ENCODE peak calls at places on chromosome 22, in six cellular contexts. U is PC-3, F is HCT116, L is adipocyte, O is tibial artery, Y is sigmoid colon. D is an unnamed sample.
A peak's percentile ranks its signal among the peaks of the same experiment; 100 is the strongest.

GRCh38 chr22:28297504-28297903 is 378.4 kb upstream of the PITPNB start:
- DNase-seq in U (no peak), F (no peak), L (no peak), O (no peak), Y (no peak), D (no peak)

GRCh38 chr22:50529416-50530279 is at the start of gene TYMP:
- DNase-seq in U (peak; percentile 40), F (no peak), L (peak; percentile 20), O (no peak), Y (peak; percentile 86), D (peak; percentile 40)

GRCh38 chr22:42461511-42461910 is 29.3 kb upstream of the NFAM1 start:
- DNase-seq in U (no peak), F (no peak), L (no peak), O (no peak), Y (no peak), D (no peak)

GRCh38 chr22:42747701-42748513 is 27.2 kb upstream of the A4GALT start:
- DNase-seq in U (no peak), F (no peak), L (peak; percentile 26), O (no peak), Y (no peak), D (peak; percentile 58)

GRCh38 chr22:30308096-30308495 is 18.6 kb downstream of the TBC1D10A start:
- DNase-seq in U (no peak), F (no peak), L (no peak), O (no peak), Y (no peak), D (no peak)

GRCh38 chr22:25569983-25570382 is 5.5 kb downstream of the GRK3 start:
- DNase-seq in U (no peak), F (no peak), L (no peak), O (no peak), Y (no peak), D (no peak)

GRCh38 chr22:39923689-39924088 is 22.8 kb downstream of the GRAP2 start:
- DNase-seq in U (no peak), F (no peak), L (no peak), O (no peak), Y (no peak), D (no peak)

GRCh38 chr22:36331912-36332622 is 55.7 kb downstream of the MYH9 start:
- DNase-seq in U (peak; percentile 68), F (no peak), L (peak; percentile 53), O (peak; percentile 79), Y (peak; percentile 91), D (peak; percentile 50)

GRCh38 chr22:50613291-50613981 is 12.8 kb downstream of the MAPK8IP2 start:
- DNase-seq in U (peak; percentile 60), F (peak; percentile 68), L (peak; percentile 30), O (no peak), Y (no peak), D (peak; percentile 73)

GRCh38 chr22:31253949-31254348 is 38.3 kb downstream of the PIK3IP1 start:
- DNase-seq in U (no peak), F (no peak), L (no peak), O (no peak), Y (peak; percentile 39), D (no peak)

GRCh38 chr22:24153353-24153752 is 27.9 kb upstream of the SUSD2 start:
- DNase-seq in U (no peak), F (no peak), L (no peak), O (no peak), Y (no peak), D (no peak)

GRCh38 chr22:27880778-27881394 is 38.2 kb downstream of the PITPNB start:
- DNase-seq in U (peak; percentile 72), F (peak; percentile 47), L (peak; percentile 90), O (peak; percentile 47), Y (no peak), D (peak; percentile 11)

GRCh38 chr22:43244385-43244784 is 57.5 kb upstream of the TTLL12 start:
- DNase-seq in U (no peak), F (no peak), L (no peak), O (no peak), Y (no peak), D (no peak)

GRCh38 chr22:32557424-32557823 is 82.8 kb downstream of the FBXO7 start:
- DNase-seq in U (no peak), F (no peak), L (no peak), O (no peak), Y (peak; percentile 50), D (peak; percentile 56)

GRCh38 chr22:44665115-44665514 is 36.9 kb upstream of the PRR5 start:
- DNase-seq in U (no peak), F (no peak), L (no peak), O (peak; percentile 57), Y (peak; percentile 80), D (no peak)

GRCh38 chr22:29933619-29934018 is 50.6 kb downstream of the MTMR3 start:
- DNase-seq in U (no peak), F (no peak), L (no peak), O (no peak), Y (no peak), D (no peak)

GRCh38 chr22:27206001-27206746 is 548.8 kb downstream of the MIAT start:
- DNase-seq in U (no peak), F (no peak), L (peak; percentile 52), O (no peak), Y (no peak), D (no peak)

GRCh38 chr22:30305519-30305905 is 16.2 kb upstream of the CASTOR1 start:
- DNase-seq in U (no peak), F (no peak), L (no peak), O (peak; percentile 85), Y (peak; percentile 87), D (peak; percentile 69)

GRCh38 chr22:50473855-50474671 is 772 bp downstream of the SBF1 start:
- DNase-seq in U (peak; percentile 10), F (no peak), L (peak; percentile 76), O (no peak), Y (peak; percentile 65), D (peak; percentile 59)

GRCh38 chr22:42202669-42203068 is 67.8 kb downstream of the TCF20 start:
- DNase-seq in U (no peak), F (no peak), L (peak; percentile 11), O (no peak), Y (no peak), D (no peak)

GRCh38 chr22:43946391-43946680 is 8.9 kb upstream of the SAMM50 start:
- DNase-seq in U (no peak), F (no peak), L (no peak), O (no peak), Y (no peak), D (no peak)

GRCh38 chr22:19139974-19140373 is 4.5 kb downstream of the ESS2 start:
- DNase-seq in U (no peak), F (no peak), L (no peak), O (no peak), Y (no peak), D (no peak)

GRCh38 chr22:32545801-32546200 is 71.2 kb downstream of the FBXO7 start:
- DNase-seq in U (no peak), F (no peak), L (peak; percentile 52), O (peak; percentile 60), Y (peak; percentile 62), D (peak; percentile 33)

GRCh38 chr22:39296535-39296934 is 22.9 kb downstream of the RPL3 start:
- DNase-seq in U (no peak), F (no peak), L (no peak), O (no peak), Y (no peak), D (no peak)

GRCh38 chr22:42996646-42997365 is 18.1 kb downstream of the PACSIN2 start:
- DNase-seq in U (no peak), F (no peak), L (no peak), O (peak; percentile 63), Y (peak; percentile 73), D (no peak)

GRCh38 chr22:19717691-19718254 is 3.5 kb downstream of the SEPTIN5 start:
- DNase-seq in U (peak; percentile 68), F (no peak), L (peak; percentile 89), O (peak; percentile 64), Y (peak; percentile 86), D (peak; percentile 74)

GRCh38 chr22:35111244-35111643 is 45.3 kb downstream of the ISX start:
- DNase-seq in U (no peak), F (no peak), L (no peak), O (no peak), Y (no peak), D (no peak)

GRCh38 chr22:47398921-47399790 is 636.7 kb downstream of the TBC1D22A start:
- DNase-seq in U (no peak), F (no peak), L (no peak), O (no peak), Y (no peak), D (no peak)

GRCh38 chr22:47397673-47398072 is 635.2 kb downstream of the TBC1D22A start:
- DNase-seq in U (no peak), F (no peak), L (no peak), O (no peak), Y (no peak), D (no peak)

GRCh38 chr22:47396105-47396504 is 633.7 kb downstream of the TBC1D22A start:
- DNase-seq in U (no peak), F (no peak), L (no peak), O (peak; percentile 10), Y (no peak), D (no peak)

GRCh38 chr22:47396515-47396914 is 634.1 kb downstream of the TBC1D22A start:
- DNase-seq in U (no peak), F (no peak), L (no peak), O (no peak), Y (no peak), D (no peak)

DNA sequence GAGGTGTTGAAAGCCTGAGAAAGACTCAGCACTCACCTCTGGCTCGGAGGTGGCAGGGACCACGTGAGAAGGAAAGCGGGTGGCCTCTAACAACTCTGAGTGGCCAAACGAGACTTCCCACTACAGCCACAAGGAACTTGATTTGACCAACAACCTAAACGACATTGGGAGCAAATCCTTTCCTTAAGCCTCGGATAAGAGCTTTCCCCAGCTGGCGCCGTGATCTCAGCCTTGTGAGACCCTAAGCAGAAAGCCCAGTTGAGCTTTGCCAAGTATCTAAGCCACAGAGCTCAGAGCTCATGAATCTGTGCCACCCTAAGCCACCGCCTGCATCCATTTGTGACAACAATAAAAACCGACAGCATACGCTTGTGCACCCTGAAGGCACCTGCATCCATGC is 636.0 kb downstream of the TBC1D22A start:
- DNase-seq in U (no peak), F (no peak), L (no peak), O (no peak), Y (no peak), D (no peak)
- H3K9me3 ChIP-seq in U (no peaks in the 10 kb centered on the region), F (no peaks in the 10 kb centered on the region), L (no peaks in the 10 kb centered on the region), O (no peaks in the 10 kb centered on the region), Y (no peaks in the 10 kb centered on the region), D (no peaks in the 10 kb centered on the region)

GRCh38 chr22:49009359-49010063 is 818.2 kb downstream of the BRD1 start:
- DNase-seq in U (no peak), F (no peak), L (no peak), O (peak; percentile 8), Y (no peak), D (no peak)
- H3K9me3 ChIP-seq in U (no peaks in the 10 kb centered on the region), F (no peaks in the 10 kb centered on the region), L (no peaks in the 10 kb centered on the region), O (no peaks in the 10 kb centered on the region), Y (no peaks in the 10 kb centered on the region), D (no peaks in the 10 kb centered on the region)

GRCh38 chr22:49016909-49017768 is 810.5 kb downstream of the BRD1 start:
- DNase-seq in U (no peak), F (no peak), L (no peak), O (peak; percentile 15), Y (peak; percentile 41), D (no peak)
- H3K9me3 ChIP-seq in U (no peaks in the 10 kb centered on the region), F (no peaks in the 10 kb centered on the region), L (no peaks in the 10 kb centered on the region), O (no peaks in the 10 kb centered on the region), Y (no peaks in the 10 kb centered on the region), D (no peaks in the 10 kb centered on the region)

DNA sequence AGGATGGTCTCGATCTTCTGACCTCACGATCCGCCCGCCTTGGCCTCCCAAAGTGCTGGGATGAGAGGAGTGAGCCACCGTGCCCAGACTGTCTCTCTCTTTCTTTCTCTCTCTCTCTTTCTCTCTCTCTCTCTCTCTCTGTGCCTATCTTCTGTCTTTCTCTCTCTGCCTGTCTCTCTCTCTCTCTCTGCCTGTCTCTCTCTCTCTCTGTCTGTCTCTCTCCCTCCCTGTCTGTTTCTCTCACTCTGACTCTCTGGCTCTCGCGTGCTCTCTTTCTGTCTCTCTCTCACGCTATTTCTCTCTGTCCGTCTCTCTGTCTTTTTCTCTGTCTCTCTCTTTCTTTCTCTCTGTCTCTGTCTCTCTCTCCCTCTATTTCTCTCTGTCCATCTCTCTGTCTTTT is 3911.2 kb upstream of the OR11H1 start:
- DNase-seq in U (no peak), F (no peak), L (no peak), O (no peak), Y (no peak), D (no peak)
- H3K9me3 ChIP-seq in U (no peaks in the 10 kb centered on the region), F (peaks cover 29% of the 10 kb centered on the region), L (no peaks in the 10 kb centered on the region), O (peaks cover 32% of the 10 kb centered on the region), Y (peaks cover 21% of the 10 kb centered on the region), D (no peaks in the 10 kb centered on the region)

D was measured in MG63.